ENCODE peak calls at places on chromosomes 6 and 20, in eight cellular contexts. Y is BE2C, S is upper lobe of right lung, C is astrocyte of the spinal cord, V is endothelial cell, T is HFFc6, H is GM10248, X is AG04450. Z is an unnamed sample.

GRCh38 chr6:154874684-154875594 is 120.2 kb upstream of the TIAM2 start:
- DNase-seq in Y (no peak), S (no peak), C (no peak), V (no peak), T (no peak), H (no peak), X (no peak), Z (no peak)

GRCh38 chr6:170073846-170074245 is 217.0 kb downstream of the DLL1 start:
- DNase-seq in Y (no peak), S (no peak), C (no peak), V (no peak), T (no peak), H (no peak), X (no peak), Z (no peak)

GRCh38 chr20:58064411-58065010 is 163.9 kb downstream of the ANKRD60 start:
- DNase-seq in Y (no peak), S (no peak), C (no peak), V (no peak), T (no peak), H (no peak), X (no peak), Z (no peak)

GRCh38 chr20:54020868-54021267 is 49.5 kb downstream of the BCAS1 start:
- DNase-seq in Y (no peak), S (no peak), C (no peak), V (no peak), T (no peak), H (no peak), X (no peak), Z (no peak)

GRCh38 chr6:155882527-155883333 is 427.1 kb upstream of the NOX3 start:
- DNase-seq in Y (no peak), S (no peak), C (peak; percentile 28), V (no peak), T (peak; percentile 41), H (peak; percentile 9), X (no peak), Z (no peak)

GRCh38 chr6:16651871-16652270 is 109.4 kb downstream of the ATXN1 start:
- DNase-seq in Y (no peak), S (no peak), C (no peak), V (no peak), T (no peak), H (peak; percentile 64), X (no peak), Z (no peak)

GRCh38 chr6:158911746-158912158 is 88.2 kb downstream of the RSPH3 start:
- DNase-seq in Y (no peak), S (no peak), C (no peak), V (no peak), T (no peak), H (no peak), X (no peak), Z (no peak)

GRCh38 chr6:16238057-16238657 is at the start of gene GMPR:
- DNase-seq in Y (peak; percentile 75), S (peak; percentile 93), C (peak; percentile 59), V (peak; percentile 43), T (peak; percentile 21), H (peak; percentile 76), X (no peak), Z (no peak)

GRCh38 chr6:80003841-80004198 is 629 bp upstream of the TTK start:
- DNase-seq in Y (peak; percentile 9), S (peak; percentile 63), C (no peak), V (no peak), T (peak; percentile 1), H (peak; percentile 19), X (no peak), Z (no peak)

GRCh38 chr6:131643262-131643631 is 6.1 kb downstream of the ENPP3 start:
- DNase-seq in Y (no peak), S (no peak), C (peak; percentile 9), V (no peak), T (no peak), H (no peak), X (no peak), Z (no peak)

GRCh38 chr6:2635911-2636310 is 114.8 kb downstream of the MYLK4 start:
- DNase-seq in Y (no peak), S (no peak), C (no peak), V (no peak), T (no peak), H (no peak), X (no peak), Z (no peak)

GRCh38 chr20:48142258-48142657 is 357.0 kb upstream of the SULF2 start:
- DNase-seq in Y (no peak), S (no peak), C (no peak), V (no peak), T (no peak), H (no peak), X (no peak), Z (no peak)

GRCh38 chr20:19078448-19079373 is 133.7 kb upstream of the SLC24A3 start:
- DNase-seq in Y (no peak), S (no peak), C (no peak), V (no peak), T (no peak), H (no peak), X (no peak), Z (no peak)

GRCh38 chr6:69792292-69792691 is 4.5 kb downstream of the LMBRD1 start:
- DNase-seq in Y (no peak), S (no peak), C (no peak), V (no peak), T (no peak), H (no peak), X (no peak), Z (no peak)

GRCh38 chr6:50804283-50804682 is 14.4 kb upstream of the TFAP2B start:
- DNase-seq in Y (no peak), S (no peak), C (no peak), V (no peak), T (no peak), H (no peak), X (no peak), Z (no peak)

GRCh38 chr6:41462033-41462432 is 84.1 kb upstream of the FOXP4 start:
- DNase-seq in Y (no peak), S (no peak), C (no peak), V (no peak), T (no peak), H (no peak), X (no peak), Z (no peak)

GRCh38 chr6:4805553-4806307 is 29.5 kb downstream of the CDYL start:
- DNase-seq in Y (peak; percentile 53), S (peak; percentile 78), C (peak; percentile 39), V (peak; percentile 28), T (peak; percentile 35), H (no peak), X (no peak), Z (no peak)

GRCh38 chr6:135496805-135497411 is 632 bp downstream of the AHI1 start:
- DNase-seq in Y (no peak), S (no peak), C (peak; percentile 23), V (no peak), T (no peak), H (no peak), X (no peak), Z (no peak)

GRCh38 chr6:72657391-72657790 is 35.5 kb downstream of the KCNQ5 start:
- DNase-seq in Y (no peak), S (no peak), C (no peak), V (no peak), T (no peak), H (no peak), X (no peak), Z (no peak)

GRCh38 chr20:36470482-36471062 is 70.7 kb upstream of the MYL9 start:
- DNase-seq in Y (no peak), S (no peak), C (no peak), V (no peak), T (no peak), H (no peak), X (no peak), Z (no peak)
- TF ChIP-seq CTCF in Y (no peak), S (no peak), C (no peak), V (no peak), T (no peak), H (no peak), X (no peak), Z (no peak)

GRCh38 chr6:6645266-6645917 is 56.9 kb downstream of the LY86 start:
- DNase-seq in Y (no peak), S (no peak), C (no peak), V (no peak), T (no peak), H (no peak), X (no peak), Z (no peak)
- TF ChIP-seq CTCF in Y (no peak), S (no peak), C (no peak), V (no peak), T (no peak), H (no peak), X (no peak), Z (no peak)

DNA sequence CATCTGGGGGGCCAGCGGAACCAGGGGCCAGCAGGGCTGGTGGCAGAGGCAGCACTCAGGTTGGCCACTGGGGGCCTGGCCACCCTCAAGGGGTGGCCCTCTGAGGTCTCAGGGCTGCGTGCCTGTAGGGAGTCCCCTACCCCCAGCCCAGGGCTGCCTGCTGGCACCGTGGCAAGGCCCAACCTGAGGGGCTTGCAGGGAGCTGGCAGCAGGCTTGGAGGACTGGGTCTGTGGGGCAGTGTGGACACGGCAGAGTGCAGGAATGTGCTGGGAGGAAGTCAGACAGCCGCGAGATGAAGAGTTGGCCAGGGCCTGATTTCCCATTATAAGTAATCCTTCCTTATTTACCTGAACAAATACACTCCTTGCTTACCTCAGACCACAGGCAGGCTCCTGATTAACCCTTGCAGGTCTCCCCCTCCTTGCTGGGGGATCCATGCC is at the start of gene SPDEF:
- DNase-seq in Y (no peak), S (no peak), C (no peak), V (no peak), T (no peak), H (no peak), X (no peak), Z (no peak)
- TF ChIP-seq CTCF in Y (no peak), S (no peak), C (no peak), V (no peak), T (peak; percentile 28), H (no peak), X (no peak), Z (no peak)

DNA sequence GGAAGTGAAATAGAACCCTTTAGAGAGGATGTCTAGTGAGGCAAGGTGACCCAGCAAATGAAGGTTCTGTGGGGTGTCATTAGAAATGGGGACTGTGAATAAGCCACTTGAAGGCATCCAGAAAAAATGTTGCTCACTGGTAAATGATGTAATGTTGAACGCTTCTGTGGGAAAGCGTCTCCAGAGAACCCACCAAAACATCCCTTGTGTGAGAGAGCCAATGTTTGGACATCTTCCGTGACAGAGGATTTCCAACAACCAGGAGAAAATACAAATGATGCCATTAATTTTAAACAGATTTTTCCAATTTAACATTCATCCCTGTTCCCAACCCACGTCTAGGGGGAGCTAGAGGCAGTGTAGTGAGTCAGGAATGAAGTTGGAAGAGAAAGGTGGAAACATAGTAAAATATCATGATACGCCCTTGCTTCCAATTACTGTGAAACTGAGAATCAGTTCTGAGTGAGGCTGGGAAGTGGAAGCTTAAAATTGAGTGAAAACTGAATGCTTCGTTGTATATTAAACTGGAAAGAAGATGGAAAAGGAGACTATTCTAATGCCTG is 584.2 kb downstream of the CD109 start:
- DNase-seq in Y (no peak), S (no peak), C (no peak), V (no peak), T (no peak), H (no peak), X (no peak), Z (no peak)
- TF ChIP-seq CTCF in Y (no peak), S (no peak), C (peak; percentile 7), V (no peak), T (peak; percentile 65), H (no peak), X (peak; percentile 29), Z (no peak)